ENCODE peak calls at places on chromosomes 7 and 10, in nine cellular contexts. C, W, S, N, T, Z, P, X and B are unnamed samples.

GRCh38 chr10:30527623-30528426 is 93.8 kb downstream of the MAP3K8 start:
- DNase-seq in W (no peak), C (no peak), X (no peak), N (no peak), P (no peak), Z (no peak), T (no peak), S (no peak), B (no peak)

GRCh38 chr10:62079885-62080559 is 178.5 kb downstream of the ARID5B start:
- DNase-seq in Z (no peak), X (no peak), W (no peak), S (no peak), N (no peak), C (peak), P (no peak), T (no peak), B (no peak)

GRCh38 chr7:24472093-24472492 is 101.2 kb upstream of the PALS2 start:
- DNase-seq in W (peak), N (no peak), P (no peak), T (no peak), X (no peak), Z (no peak), S (no peak), C (no peak), B (no peak)

GRCh38 chr10:26737730-26738129 is 40.2 kb downstream of the PDSS1 start:
- DNase-seq in W (peak), N (no peak), P (no peak), Z (no peak), X (no peak), C (peak), T (no peak), S (no peak), B (no peak)

GRCh38 chr7:74481458-74482324 is 28.0 kb downstream of the GTF2IRD1 start:
- DNase-seq in N (no peak), P (no peak), T (no peak), X (no peak), S (no peak), W (peak), C (no peak), Z (no peak), B (no peak)

GRCh38 chr7:123624527-123625183 is 23.0 kb downstream of the ASB15 start:
- DNase-seq in N (peak), X (no peak), S (no peak), T (peak), P (no peak), W (peak), C (peak), Z (peak), B (no peak)

GRCh38 chr10:97543025-97543546 is 29.5 kb upstream of the ANKRD2 start:
- DNase-seq in S (peak), N (peak), W (peak), Z (no peak), X (peak), C (no peak), T (peak), P (no peak), B (no peak)

GRCh38 chr7:151251328-151251925 is 2.9 kb upstream of the SMARCD3 start:
- DNase-seq in S (no peak), N (peak), X (no peak), P (no peak), T (peak), C (peak), W (peak), Z (no peak), B (peak)

GRCh38 chr10:88759366-88760101 is at the start of gene LIPN:
- DNase-seq in T (no peak), P (no peak), X (no peak), W (no peak), N (no peak), Z (no peak), S (no peak), C (no peak), B (no peak)

GRCh38 chr10:8043569-8044306 is 10.8 kb upstream of the GATA3 start:
- DNase-seq in P (no peak), X (peak), N (no peak), T (peak), S (no peak), C (peak), Z (no peak), W (no peak), B (no peak)

GRCh38 chr10:79335470-79336235 is 11.6 kb upstream of the PPIF start:
- DNase-seq in P (peak), N (no peak), C (no peak), W (no peak), S (no peak), Z (no peak), T (no peak), X (no peak), B (no peak)

GRCh38 chr7:70585071-70585470 is 546.9 kb upstream of the GALNT17 start:
- DNase-seq in Z (no peak), X (no peak), S (no peak), T (peak), W (peak), N (no peak), C (no peak), P (no peak), B (no peak)

GRCh38 chr7:140454657-140455015 is 24.7 kb downstream of the MKRN1 start:
- DNase-seq in S (no peak), N (no peak), Z (no peak), X (no peak), P (no peak), C (no peak), T (no peak), W (no peak), B (no peak)

GRCh38 chr7:151242181-151243044 is 6.1 kb downstream of the SMARCD3 start:
- DNase-seq in N (no peak), X (no peak), T (no peak), Z (no peak), P (no peak), C (no peak), W (no peak), S (no peak), B (no peak)

GRCh38 chr10:48307584-48307983 is 1.1 kb downstream of the MAPK8 start:
- DNase-seq in Z (no peak), T (no peak), C (no peak), X (no peak), W (no peak), S (no peak), P (no peak), N (no peak), B (no peak)

GRCh38 chr10:58384095-58384494 is 1.1 kb upstream of the TFAM start:
- DNase-seq in X (no peak), C (peak), T (no peak), N (no peak), W (no peak), Z (no peak), P (no peak), S (no peak), B (no peak)

GRCh38 chr10:104256335-104257080 is 1.8 kb downstream of the GSTO1 start:
- DNase-seq in Z (no peak), X (no peak), P (no peak), W (peak), T (no peak), S (no peak), N (no peak), C (no peak), B (no peak)

GRCh38 chr10:60414877-60415585 is 25.4 kb upstream of the ANK3 start:
- DNase-seq in S (peak), X (no peak), W (peak), Z (no peak), P (no peak), N (no peak), C (no peak), T (peak), B (no peak)

GRCh38 chr7:24877790-24878311 is 102.1 kb downstream of the OSBPL3 start:
- DNase-seq in P (no peak), S (no peak), Z (no peak), W (no peak), X (no peak), N (peak), C (peak), T (no peak), B (no peak)

GRCh38 chr10:82643601-82644000 is 768.6 kb downstream of the NRG3 start:
- DNase-seq in Z (no peak), P (no peak), S (no peak), N (no peak), W (no peak), X (no peak), T (no peak), C (no peak), B (no peak)

GRCh38 chr7:3431306-3431705 is 130.3 kb downstream of the SDK1 start:
- DNase-seq in C (no peak), T (no peak), P (no peak), W (peak), X (no peak), S (no peak), Z (no peak), N (no peak), B (no peak)

GRCh38 chr10:47330804-47331203 is 8.6 kb downstream of the GDF2 start:
- DNase-seq in T (no peak), C (no peak), N (peak), Z (no peak), W (no peak), P (no peak), X (no peak), S (no peak), B (no peak)

GRCh38 chr7:70696139-70696782 is 435.7 kb upstream of the GALNT17 start:
- DNase-seq in S (no peak), T (no peak), C (no peak), P (no peak), N (no peak), W (peak), Z (no peak), X (no peak), B (peak)

GRCh38 chr7:1078519-1078918 is 9.4 kb upstream of the GPER1 start:
- DNase-seq in S (no peak), X (no peak), C (no peak), N (no peak), Z (no peak), P (no peak), W (no peak), T (no peak), B (no peak)

GRCh38 chr10:133052076-133052475 is 35.6 kb upstream of the ADGRA1 start:
- DNase-seq in S (no peak), Z (no peak), W (no peak), T (no peak), C (no peak), N (no peak), X (no peak), P (no peak), B (no peak)

GRCh38 chr7:17564678-17565209 is 266.3 kb downstream of the AHR start:
- DNase-seq in T (no peak), S (peak), N (no peak), Z (no peak), P (no peak), X (no peak), W (peak), C (no peak), B (no peak)

GRCh38 chr10:55410415-55410885 is 609.4 kb upstream of the PCDH15 start:
- DNase-seq in Z (no peak), S (no peak), W (no peak), P (no peak), T (peak), C (no peak), X (peak), N (peak), B (no peak)

GRCh38 chr7:1275685-1276424 is 43.2 kb downstream of the UNCX start:
- DNase-seq in C (no peak), W (no peak), P (no peak), S (no peak), T (peak), N (no peak), X (peak), Z (no peak), B (no peak)

GRCh38 chr10:72334832-72335393 is 19.8 kb downstream of the DNAJB12 start:
- DNase-seq in P (no peak), W (no peak), S (no peak), C (peak), X (peak), Z (peak), T (peak), N (peak), B (no peak)

GRCh38 chr10:117429644-117430043 is 54.4 kb upstream of the PDZD8 start:
- DNase-seq in C (no peak), T (no peak), W (peak), P (no peak), X (no peak), S (no peak), N (no peak), Z (no peak), B (no peak)

GRCh38 chr10:33521062-33521461 is 186.6 kb upstream of the NRP1 start:
- DNase-seq in N (no peak), P (no peak), X (no peak), Z (no peak), C (no peak), W (no peak), T (no peak), S (no peak), B (no peak)

GRCh38 chr10:86251426-86251825 is 115.2 kb downstream of the GRID1 start:
- DNase-seq in P (no peak), X (no peak), N (no peak), T (no peak), C (no peak), Z (no peak), W (no peak), S (no peak), B (no peak)

GRCh38 chr10:23338886-23339285 is 5.7 kb downstream of the C10orf67 start:
- DNase-seq in P (no peak), W (peak), S (no peak), T (no peak), N (no peak), C (no peak), X (no peak), Z (no peak), B (no peak)

GRCh38 chr10:78741541-78741940 is 327.2 kb upstream of the ZMIZ1 start:
- DNase-seq in X (no peak), S (peak), N (no peak), Z (no peak), T (no peak), W (no peak), C (no peak), P (no peak), B (no peak)

GRCh38 chr7:94240902-94241301 is 153.8 kb upstream of the COL1A2 start:
- DNase-seq in X (no peak), W (no peak), N (no peak), C (no peak), S (no peak), T (no peak), P (no peak), Z (no peak), B (no peak)

GRCh38 chr10:89702121-89702480 is 711 bp downstream of the KIF20B start:
- DNase-seq in T (peak), P (no peak), C (no peak), W (peak), N (no peak), X (no peak), S (no peak), Z (no peak), B (no peak)